ENCODE peak calls at places on chromosomes 4 and X, in four cellular contexts. V, U, M and Q are unnamed samples.

GRCh38 chr4:7391637-7392437 is 42.9 kb downstream of the PSAPL1 start:
- DNase-seq in V (no peak), U (no peak), M (peak; percentile 40), Q (peak; percentile 19)

GRCh38 chr4:27684501-27685077 is 823.9 kb downstream of the STIM2 start:
- DNase-seq in V (peak; percentile 79), U (peak; percentile 78), M (peak; percentile 72), Q (peak; percentile 62)

GRCh38 chr4:159248383-159249178 is 145.7 kb downstream of the RAPGEF2 start:
- DNase-seq in V (no peak), U (no peak), M (no peak), Q (no peak)

GRCh38 chrX:154368630-154369452 is 5.6 kb downstream of the FLNA start:
- DNase-seq in V (peak; percentile 86), U (peak; percentile 79), M (no peak), Q (peak; percentile 69)

GRCh38 chr4:157121396-157121795 is 45.4 kb downstream of the GLRB start:
- DNase-seq in V (no peak), U (no peak), M (no peak), Q (no peak)

GRCh38 chr4:150769845-150770244 is 187.9 kb downstream of the MAB21L2 start:
- DNase-seq in V (no peak), U (no peak), M (no peak), Q (no peak)

GRCh38 chrX:13808865-13809264 is 8.0 kb downstream of the GPM6B start:
- DNase-seq in V (no peak), U (peak; percentile 61), M (no peak), Q (no peak)

GRCh38 chr4:141388483-141388882 is 167.8 kb downstream of the ZNF330 start:
- DNase-seq in V (peak; percentile 1), U (no peak), M (no peak), Q (no peak)

GRCh38 chr4:155529197-155529596 is 137.5 kb upstream of the GUCY1A1 start:
- DNase-seq in V (peak; percentile 54), U (no peak), M (no peak), Q (no peak)

GRCh38 chr4:44319129-44319528 is 129.5 kb downstream of the KCTD8 start:
- DNase-seq in V (no peak), U (no peak), M (no peak), Q (no peak)

GRCh38 chr4:181823183-181823582 is 420.0 kb upstream of the TENM3 start:
- DNase-seq in V (no peak), U (no peak), M (no peak), Q (no peak)
- H3K79me2 ChIP-seq in V (no peaks in the 10 kb centered on the region), U (no peaks in the 10 kb centered on the region), M (no peaks in the 10 kb centered on the region), Q (no peaks in the 10 kb centered on the region)

GRCh38 chr4:66357316-66357715 is 687.0 kb upstream of the EPHA5 start:
- DNase-seq in V (no peak), U (no peak), M (no peak), Q (no peak)
- H3K18ac ChIP-seq in V (no peak overlapping the region), U (no peak overlapping the region), M (no peak overlapping the region), Q (no peak overlapping the region)

DNA sequence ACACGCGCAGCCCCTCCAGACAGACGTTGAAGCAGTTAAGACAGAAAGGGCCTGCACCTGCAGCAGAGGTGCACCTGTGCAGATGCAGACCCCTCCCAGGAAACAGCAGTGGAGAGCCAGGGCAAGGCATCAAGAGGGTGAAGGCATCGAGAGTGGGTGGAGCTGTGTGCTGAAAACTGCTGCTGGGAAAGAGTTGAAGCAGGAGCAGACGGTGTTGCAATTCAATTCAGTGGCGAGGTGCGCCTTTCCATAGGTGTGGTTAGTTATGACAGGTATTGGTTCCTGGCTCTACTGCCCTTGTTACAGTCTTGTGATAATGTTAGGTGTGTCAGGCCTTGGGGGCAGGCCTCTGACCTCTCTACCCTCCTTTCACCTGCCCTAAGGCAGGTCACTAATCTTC is 16.6 kb downstream of the LETM1 start:
- DNase-seq in V (no peak), U (peak; percentile 65), M (no peak), Q (no peak)
- H3K79me2 ChIP-seq in V (peaks cover 2% of the 10 kb centered on the region), U (no peaks in the 10 kb centered on the region), M (no peaks in the 10 kb centered on the region), Q (no peaks in the 10 kb centered on the region)

DNA sequence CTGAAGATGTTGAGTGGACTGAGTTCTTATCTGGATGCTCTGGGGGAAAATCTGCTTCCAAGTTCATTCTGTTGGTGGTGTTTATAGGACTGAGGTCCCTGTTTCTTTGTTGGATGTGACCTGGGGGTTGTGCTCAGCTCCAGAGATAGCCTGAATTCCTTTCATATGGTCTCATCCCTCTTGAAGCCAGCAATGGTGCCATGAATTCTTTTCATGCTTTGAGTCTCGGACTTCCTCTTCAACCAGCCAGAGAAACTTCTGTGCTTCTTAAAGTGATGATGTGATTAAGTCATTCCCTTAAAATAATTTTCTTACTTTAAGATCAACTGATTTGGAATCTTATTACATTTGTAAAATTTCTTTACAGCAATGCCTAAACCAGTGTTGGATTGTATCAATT is 233.8 kb upstream of the UGT8 start:
- DNase-seq in V (peak; percentile 97), U (peak; percentile 63), M (no peak), Q (no peak)
- H3K18ac ChIP-seq in V (no peak overlapping the region), U (no peak overlapping the region), M (no peak overlapping the region), Q (no peak overlapping the region)

DNA sequence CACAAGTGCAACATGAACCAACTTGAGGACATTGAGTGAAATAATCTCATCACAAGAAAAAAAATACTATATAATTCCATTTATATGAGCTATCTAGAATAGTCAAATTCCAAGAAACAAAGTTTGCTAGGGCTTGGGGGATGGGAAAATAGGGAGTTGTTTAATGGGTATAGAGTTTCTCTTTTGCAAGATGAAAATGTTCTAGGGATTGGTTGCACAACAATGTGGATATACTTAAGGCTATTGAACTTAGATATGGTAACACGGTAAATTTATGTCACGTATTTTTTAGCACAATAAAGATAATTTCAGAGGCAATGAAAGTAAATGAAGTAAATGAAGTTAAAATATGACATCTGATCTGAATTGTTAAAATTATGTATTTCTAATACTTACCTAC is 7.9 kb downstream of the MFSD8 start:
- DNase-seq in V (no peak), U (no peak), M (no peak), Q (no peak)
- H3K79me2 ChIP-seq in V (no peaks in the 10 kb centered on the region), U (no peaks in the 10 kb centered on the region), M (no peaks in the 10 kb centered on the region), Q (no peaks in the 10 kb centered on the region)